ENCODE peak calls at places on chromosome 14, in eight cellular contexts. C is HCT116, I is Peyer's patch, Z is body of pancreas, O is uterus, F is A549, U is ovary, D is heart left ventricle. W is an unnamed sample.
A peak's percentile ranks its signal among the peaks of the same experiment; 100 is the strongest.

GRCh38 chr14:101980700-101981099 is 16.3 kb downstream of the DYNC1H1 start:
- DNase-seq in C (peak; percentile 73), I (no peak), Z (peak; percentile 88), O (peak; percentile 72), F (peak; percentile 78), U (no peak), D (peak; percentile 43), W (no peak)

GRCh38 chr14:30389134-30389900 is 169.6 kb upstream of the G2E3 start:
- DNase-seq in C (no peak), I (no peak), Z (peak; percentile 83), O (no peak), F (no peak), U (no peak), D (peak; percentile 7), W (no peak)

GRCh38 chr14:104966261-104967143 is 11.7 kb downstream of the AHNAK2 start:
- DNase-seq in C (no peak), I (no peak), Z (no peak), O (no peak), F (no peak), U (no peak), D (peak; percentile 7), W (no peak)

GRCh38 chr14:104240426-104241157 is 102.2 kb downstream of the KIF26A start:
- DNase-seq in C (no peak), I (peak; percentile 47), Z (peak; percentile 3), O (no peak), F (no peak), U (no peak), D (no peak), W (no peak)

GRCh38 chr14:103847954-103848719 is 762 bp upstream of the PPP1R13B start:
- DNase-seq in C (no peak), I (peak; percentile 65), Z (peak; percentile 46), O (peak; percentile 44), F (no peak), U (peak; percentile 85), D (peak; percentile 38), W (no peak)

GRCh38 chr14:33386771-33387170 is 448.1 kb downstream of the NPAS3 start:
- DNase-seq in C (no peak), I (no peak), Z (no peak), O (no peak), F (no peak), U (no peak), D (no peak), W (no peak)

GRCh38 chr14:50573862-50574261 is 13.9 kb downstream of the ATL1 start:
- DNase-seq in C (no peak), I (no peak), Z (no peak), O (no peak), F (no peak), U (no peak), D (no peak), W (no peak)

GRCh38 chr14:90697146-90697545 is 119.1 kb downstream of the TTC7B start:
- DNase-seq in C (no peak), I (no peak), Z (no peak), O (no peak), F (no peak), U (no peak), D (no peak), W (no peak)

GRCh38 chr14:101113108-101113612 is 209.6 kb upstream of the RTL1 start:
- DNase-seq in C (no peak), I (no peak), Z (peak; percentile 4), O (no peak), F (no peak), U (no peak), D (no peak), W (no peak)

GRCh38 chr14:56797569-56798446 is 12.5 kb downstream of the OTX2 start:
- DNase-seq in C (no peak), I (peak; percentile 50), Z (no peak), O (no peak), F (no peak), U (no peak), D (no peak), W (no peak)

GRCh38 chr14:77097689-77098469 is at the start of gene CIPC:
- DNase-seq in C (peak; percentile 98), I (peak; percentile 100), Z (peak; percentile 100), O (peak; percentile 99), F (peak; percentile 99), U (peak; percentile 99), D (peak; percentile 100), W (peak; percentile 100)
- TF ChIP-seq POLR2A in C (peak; percentile 38), I (peak; percentile 73), Z (peak; percentile 39), O (peak; percentile 71), F (peak; percentile 87), U (peak; percentile 76), D (peak; percentile 67), W (peak; percentile 69)

GRCh38 chr14:45990252-45990651 is 661.3 kb downstream of the RPL10L start:
- DNase-seq in C (peak; percentile 1), I (no peak), Z (no peak), O (no peak), F (peak; percentile 10), U (no peak), D (no peak), W (no peak)
- TF ChIP-seq POLR2A in C (no peak), I (no peak), Z (no peak), O (no peak), F (no peak), U (no peak), D (no peak), W (no peak)

GRCh38 chr14:68824517-68825347 is 31.9 kb upstream of the ZFP36L1 start:
- DNase-seq in C (peak; percentile 76), I (peak; percentile 86), Z (peak; percentile 90), O (peak; percentile 86), F (peak; percentile 90), U (peak; percentile 89), D (peak; percentile 81), W (peak; percentile 89)
- TF ChIP-seq POLR2A in C (no peak), I (no peak), Z (no peak), O (no peak), F (no peak), U (no peak), D (no peak), W (no peak)

GRCh38 chr14:92658160-92658559 is 90.3 kb downstream of the LGMN start:
- DNase-seq in C (no peak), I (no peak), Z (no peak), O (no peak), F (no peak), U (no peak), D (no peak), W (no peak)

GRCh38 chr14:92660571-92660970 is 87.9 kb downstream of the LGMN start:
- DNase-seq in C (no peak), I (no peak), Z (no peak), O (no peak), F (no peak), U (no peak), D (no peak), W (no peak)

GRCh38 chr14:92657457-92658142 is 90.8 kb downstream of the LGMN start:
- DNase-seq in C (no peak), I (no peak), Z (peak; percentile 24), O (no peak), F (no peak), U (no peak), D (peak; percentile 54), W (no peak)

GRCh38 chr14:92663049-92663448 is 85.4 kb downstream of the LGMN start:
- DNase-seq in C (no peak), I (no peak), Z (no peak), O (no peak), F (no peak), U (no peak), D (no peak), W (no peak)

DNA sequence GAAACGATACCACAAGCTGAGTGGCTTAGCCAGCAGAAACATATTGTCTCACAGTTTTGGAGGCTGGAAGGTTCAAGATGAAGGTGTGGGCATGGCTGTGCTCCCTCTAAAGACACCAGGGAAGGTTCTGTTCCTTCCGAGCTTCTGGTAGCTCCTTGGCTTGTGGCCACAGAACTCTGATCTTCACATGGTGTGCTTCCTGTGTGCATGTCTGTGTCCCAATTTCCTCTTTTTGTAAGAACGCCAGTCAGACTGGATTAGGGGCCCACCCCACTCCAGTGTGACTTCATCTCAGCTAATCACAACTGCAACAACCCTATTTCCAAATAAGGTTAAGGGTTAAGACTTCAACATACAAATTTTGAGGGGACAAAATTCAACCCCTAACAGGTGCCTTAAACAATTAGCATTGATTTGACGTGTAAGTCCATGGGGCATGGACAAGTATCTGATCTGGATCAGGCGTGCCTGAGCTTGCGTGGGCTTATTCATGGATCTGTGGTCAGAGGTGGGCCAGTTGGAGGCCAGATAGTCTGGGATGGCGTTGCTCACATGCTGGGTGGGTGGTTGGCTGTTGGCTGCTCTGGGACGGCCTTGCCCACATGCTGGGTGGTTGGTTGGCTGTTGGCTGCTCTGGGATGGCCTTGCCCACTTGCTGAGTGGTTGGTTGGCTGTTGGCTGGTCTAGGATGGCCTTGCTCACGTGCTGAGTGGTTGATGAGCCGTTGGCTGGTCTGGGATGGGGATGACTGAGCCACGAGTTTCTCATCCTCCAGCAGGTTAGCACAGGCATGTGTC is 88.5 kb downstream of the LGMN start:
- DNase-seq in C (no peak), I (no peak), Z (peak; percentile 37), O (no peak), F (no peak), U (no peak), D (peak; percentile 48), W (no peak)
- TF ChIP-seq POLR2A in C (no peak), I (no peak), Z (no peak), O (no peak), F (no peak), U (no peak), D (no peak), W (no peak)

DNA sequence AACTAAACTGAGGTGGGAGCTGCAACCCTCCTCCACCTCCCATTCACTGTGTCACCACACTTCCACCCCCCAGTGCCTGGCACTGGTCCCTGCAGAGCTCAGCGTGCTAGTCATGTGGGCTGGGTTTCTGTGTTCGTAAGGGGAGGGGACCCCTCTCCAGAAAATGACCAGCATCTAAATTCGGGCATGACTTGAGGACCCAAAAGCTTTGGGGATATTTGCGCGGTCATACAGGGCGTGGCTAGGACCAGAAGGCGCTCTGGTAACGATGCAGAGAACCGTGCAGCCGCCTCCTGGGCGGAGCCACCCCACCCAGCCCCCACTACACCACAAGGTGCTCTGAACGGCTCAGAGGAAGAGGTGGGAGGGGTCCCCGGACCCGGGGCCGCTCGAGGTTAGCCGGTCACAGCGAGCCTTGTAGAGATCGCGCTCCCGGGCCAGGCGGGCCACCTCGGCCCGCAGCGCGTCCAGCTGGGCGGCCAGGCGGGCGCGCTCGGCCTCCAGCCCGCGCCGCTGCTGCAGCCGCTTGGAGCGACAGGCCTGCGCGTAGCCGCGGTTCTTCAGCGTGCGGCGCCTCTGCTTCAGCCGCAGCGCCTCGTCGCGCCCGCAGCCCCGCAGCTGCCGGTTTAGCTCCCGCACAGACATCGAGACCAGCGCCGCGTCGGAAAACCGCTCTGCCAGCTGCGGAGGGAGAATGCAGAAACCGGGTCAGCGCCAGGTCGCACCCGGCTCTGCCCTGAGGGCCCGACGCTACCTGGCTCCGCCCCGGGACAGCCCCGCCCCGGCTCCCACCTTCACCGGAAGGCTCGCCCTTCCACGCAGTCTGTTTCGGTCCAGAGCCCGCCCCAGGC is 9.8 kb downstream of the CPNE6 start:
- DNase-seq in C (no peak), I (peak; percentile 90), Z (peak; percentile 85), O (peak; percentile 32), F (peak; percentile 28), U (peak; percentile 48), D (no peak), W (no peak)
- TF ChIP-seq POLR2A in C (peak; percentile 79), I (peak; percentile 90), Z (peak; percentile 73), O (no peak), F (peak; percentile 46), U (no peak), D (no peak), W (no peak)

W was measured in tibial nerve.